ENCODE peak calls at places on chromosomes 1 and 21, in four cellular contexts. One of them, this sample, is unnamed.

GRCh38 chr1:202162418-202163280 is 2.2 kb upstream of the PTPN7 start:
- DNase-seq in thyroid gland: no peak
- DNase-seq in HCT116: no peak
- DNase-seq in body of pancreas: no peak
- DNase-seq in this sample: no peak

GRCh38 chr1:188140958-188141357 is 1312.2 kb downstream of the PLA2G4A start:
- DNase-seq in body of pancreas: no peak
- DNase-seq in thyroid gland: no peak
- DNase-seq in HCT116: no peak
- DNase-seq in this sample: no peak

GRCh38 chr1:241696172-241696814 is 44.2 kb downstream of the WDR64 start:
- DNase-seq in HCT116: no peak
- DNase-seq in body of pancreas: no peak
- DNase-seq in thyroid gland: no peak
- DNase-seq in this sample: no peak

GRCh38 chr1:22120469-22120790 is 22.5 kb downstream of the WNT4 start:
- DNase-seq in body of pancreas: no peak
- DNase-seq in thyroid gland: no peak
- DNase-seq in HCT116: no peak
- DNase-seq in this sample: no peak

GRCh38 chr1:109392788-109393580 is 4.7 kb downstream of the SORT1 start:
- DNase-seq in HCT116: no peak
- DNase-seq in thyroid gland: peak
- DNase-seq in body of pancreas: peak
- DNase-seq in this sample: peak

GRCh38 chr1:245684636-245685035 is 529.9 kb downstream of the KIF26B start:
- DNase-seq in body of pancreas: no peak
- DNase-seq in thyroid gland: no peak
- DNase-seq in HCT116: no peak
- DNase-seq in this sample: peak

GRCh38 chr1:201063190-201063544 is 39.7 kb upstream of the KIF21B start:
- DNase-seq in thyroid gland: no peak
- DNase-seq in HCT116: no peak
- DNase-seq in body of pancreas: no peak
- DNase-seq in this sample: no peak

GRCh38 chr1:72221811-72222210 is 60.5 kb downstream of the NEGR1 start:
- DNase-seq in thyroid gland: no peak
- DNase-seq in HCT116: no peak
- DNase-seq in body of pancreas: no peak
- DNase-seq in this sample: no peak

GRCh38 chr21:33455858-33456446 is 23.8 kb downstream of the TMEM50B start:
- DNase-seq in thyroid gland: no peak
- DNase-seq in HCT116: no peak
- DNase-seq in body of pancreas: no peak
- DNase-seq in this sample: no peak

GRCh38 chr1:41878495-41878894 is 40.2 kb downstream of the HIVEP3 start:
- DNase-seq in thyroid gland: no peak
- DNase-seq in body of pancreas: no peak
- DNase-seq in HCT116: no peak
- DNase-seq in this sample: no peak

GRCh38 chr1:6109688-6110087 is 64.0 kb downstream of the KCNAB2 start:
- DNase-seq in body of pancreas: no peak
- DNase-seq in thyroid gland: no peak
- DNase-seq in HCT116: no peak
- DNase-seq in this sample: no peak

GRCh38 chr1:160030657-160031367 is 978 bp downstream of the PIGM start:
- DNase-seq in thyroid gland: peak
- DNase-seq in HCT116: no peak
- DNase-seq in body of pancreas: peak
- DNase-seq in this sample: no peak

GRCh38 chr1:187641015-187641414 is 812.3 kb downstream of the PLA2G4A start:
- DNase-seq in thyroid gland: no peak
- DNase-seq in HCT116: no peak
- DNase-seq in body of pancreas: no peak
- DNase-seq in this sample: no peak

GRCh38 chr1:202210370-202210769 is 16.8 kb downstream of the LGR6 start:
- DNase-seq in body of pancreas: no peak
- DNase-seq in HCT116: no peak
- DNase-seq in thyroid gland: peak
- DNase-seq in this sample: no peak

GRCh38 chr1:113898243-113898814 is 6.3 kb downstream of the AP4B1 start:
- DNase-seq in body of pancreas: no peak
- DNase-seq in thyroid gland: no peak
- DNase-seq in HCT116: no peak
- DNase-seq in this sample: no peak

GRCh38 chr1:246146811-246147210 is 360.3 kb downstream of the SMYD3 start:
- DNase-seq in body of pancreas: no peak
- DNase-seq in thyroid gland: no peak
- DNase-seq in HCT116: no peak
- DNase-seq in this sample: no peak

GRCh38 chr21:24375201-24375600 is 1232.1 kb downstream of the MRPL39 start:
- DNase-seq in body of pancreas: peak
- DNase-seq in HCT116: no peak
- DNase-seq in thyroid gland: peak
- DNase-seq in this sample: no peak

GRCh38 chr1:87787551-87787950 is 458.9 kb downstream of the LMO4 start:
- DNase-seq in thyroid gland: no peak
- DNase-seq in HCT116: no peak
- DNase-seq in body of pancreas: no peak
- DNase-seq in this sample: no peak

GRCh38 chr1:155307247-155307740 is 1.4 kb upstream of the FDPS start:
- DNase-seq in HCT116: no peak
- DNase-seq in thyroid gland: no peak
- DNase-seq in body of pancreas: no peak
- DNase-seq in this sample: no peak

DNA sequence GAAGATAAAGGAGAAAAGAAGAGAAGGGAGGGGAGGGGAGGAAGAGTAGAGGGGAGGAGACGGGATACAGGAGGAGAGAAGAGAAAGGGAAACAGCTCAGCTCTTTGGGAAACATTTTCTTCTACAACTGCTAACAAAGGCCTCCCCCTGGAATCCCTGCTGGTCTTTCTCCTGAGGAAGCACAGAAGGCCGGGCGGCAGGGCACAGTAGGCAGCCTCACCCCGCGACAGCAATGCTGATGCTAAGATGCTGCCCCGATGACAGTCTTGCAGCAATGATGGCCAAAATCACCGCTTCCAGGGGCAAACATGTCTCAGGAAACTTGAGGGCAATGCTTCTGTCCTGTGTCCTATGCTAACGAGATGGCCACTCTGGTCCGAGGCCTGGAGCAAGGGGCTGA is 5.2 kb downstream of the KIAA2013 start:
- DNase-seq in body of pancreas: no peak
- DNase-seq in thyroid gland: no peak
- DNase-seq in HCT116: no peak
- DNase-seq in this sample: no peak
- H3K27ac ChIP-seq in body of pancreas: no peak
- H3K27ac ChIP-seq in thyroid gland: no peak
- H3K27ac ChIP-seq in HCT116: no peak
- H3K27ac ChIP-seq in this sample: no peak

GRCh38 chr1:31368611-31369107 is 4.2 kb downstream of the FABP3 start:
- DNase-seq in body of pancreas: no peak
- DNase-seq in thyroid gland: peak
- DNase-seq in HCT116: no peak
- DNase-seq in this sample: peak
- H3K27ac ChIP-seq in body of pancreas: peak
- H3K27ac ChIP-seq in thyroid gland: peak
- H3K27ac ChIP-seq in HCT116: no peak
- H3K27ac ChIP-seq in this sample: peak

DNA sequence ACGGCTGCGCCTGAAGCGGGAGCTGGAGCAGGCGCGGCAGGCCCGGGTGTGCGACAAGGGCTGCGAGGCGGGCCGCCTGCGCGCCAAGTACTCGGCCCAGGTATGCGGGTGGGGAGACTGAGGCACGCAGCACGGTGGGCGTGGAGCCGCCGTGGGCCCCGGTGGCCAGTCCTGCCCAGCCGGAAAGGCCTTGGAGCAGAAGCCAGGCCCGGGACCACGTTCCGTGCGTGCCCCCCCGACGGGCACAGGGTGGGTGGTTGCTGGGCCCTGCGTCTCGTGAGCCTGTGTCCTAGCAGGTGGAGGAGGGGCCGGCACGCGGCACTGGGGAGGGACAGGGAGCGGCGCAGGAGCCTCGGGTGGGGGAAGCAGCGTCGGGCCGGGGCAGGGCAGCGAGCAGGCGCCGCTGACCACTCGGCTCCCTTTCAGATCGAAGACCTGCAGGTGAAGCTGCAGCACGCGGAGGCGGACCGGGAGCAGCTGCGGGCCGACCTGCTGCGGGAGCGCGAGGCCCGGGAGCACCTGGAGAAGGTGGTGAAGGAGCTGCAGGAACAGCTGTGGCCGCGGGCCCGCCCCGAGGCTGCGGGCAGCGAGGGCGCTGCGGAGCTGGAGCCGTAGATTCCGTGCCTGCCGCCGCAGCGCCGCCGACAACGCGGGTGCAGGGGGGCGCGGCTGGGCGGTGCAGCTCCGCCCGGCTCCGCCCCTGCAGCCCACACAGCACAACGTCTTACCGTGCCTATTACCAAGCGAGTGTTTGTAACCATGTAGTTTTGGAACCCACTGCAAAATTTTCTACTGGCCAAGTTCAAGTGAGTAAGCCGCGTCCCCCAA is 78.2 kb downstream of the SKI start:
- DNase-seq in body of pancreas: no peak
- DNase-seq in thyroid gland: no peak
- DNase-seq in HCT116: no peak
- DNase-seq in this sample: no peak
- H3K27ac ChIP-seq in body of pancreas: no peak
- H3K27ac ChIP-seq in thyroid gland: no peak
- H3K27ac ChIP-seq in HCT116: no peak
- H3K27ac ChIP-seq in this sample: peak

GRCh38 chr1:31376374-31377134 is 3.7 kb upstream of the FABP3 start:
- DNase-seq in HCT116: no peak
- DNase-seq in body of pancreas: no peak
- DNase-seq in thyroid gland: no peak
- DNase-seq in this sample: no peak
- H3K27ac ChIP-seq in HCT116: no peak
- H3K27ac ChIP-seq in body of pancreas: no peak
- H3K27ac ChIP-seq in thyroid gland: no peak
- H3K27ac ChIP-seq in this sample: no peak

GRCh38 chr1:207822602-207823451 is 71.0 kb downstream of the CD46 start:
- DNase-seq in HCT116: no peak
- DNase-seq in body of pancreas: peak
- DNase-seq in thyroid gland: peak
- DNase-seq in this sample: peak

GRCh38 chr1:207823531-207823879 is 71.7 kb downstream of the CD46 start:
- DNase-seq in body of pancreas: no peak
- DNase-seq in thyroid gland: no peak
- DNase-seq in HCT116: no peak
- DNase-seq in this sample: no peak

GRCh38 chr1:207820568-207821463 is 69.0 kb downstream of the CD46 start:
- DNase-seq in HCT116: no peak
- DNase-seq in body of pancreas: peak
- DNase-seq in thyroid gland: no peak
- DNase-seq in this sample: no peak

GRCh38 chr1:207822124-207822601 is 70.3 kb downstream of the CD46 start:
- DNase-seq in body of pancreas: no peak
- DNase-seq in thyroid gland: no peak
- DNase-seq in HCT116: no peak
- DNase-seq in this sample: no peak

GRCh38 chr1:207821464-207822045 is 69.7 kb downstream of the CD46 start:
- DNase-seq in thyroid gland: no peak
- DNase-seq in HCT116: no peak
- DNase-seq in body of pancreas: peak
- DNase-seq in this sample: no peak
- H3K27ac ChIP-seq in thyroid gland: peak
- H3K27ac ChIP-seq in HCT116: no peak
- H3K27ac ChIP-seq in body of pancreas: peak
- H3K27ac ChIP-seq in this sample: peak

GRCh38 chr1:51870603-51871350 is 7.8 kb downstream of the NRDC start:
- DNase-seq in body of pancreas: no peak
- DNase-seq in HCT116: no peak
- DNase-seq in thyroid gland: no peak
- DNase-seq in this sample: no peak

GRCh38 chr1:51875291-51875772 is 3.2 kb downstream of the NRDC start:
- DNase-seq in thyroid gland: no peak
- DNase-seq in body of pancreas: no peak
- DNase-seq in HCT116: no peak
- DNase-seq in this sample: no peak

GRCh38 chr1:51875836-51876235 is 2.7 kb downstream of the NRDC start:
- DNase-seq in HCT116: no peak
- DNase-seq in body of pancreas: no peak
- DNase-seq in thyroid gland: no peak
- DNase-seq in this sample: no peak

GRCh38 chr1:51867479-51868232 is 10.9 kb downstream of the NRDC start:
- DNase-seq in HCT116: no peak
- DNase-seq in thyroid gland: no peak
- DNase-seq in body of pancreas: no peak
- DNase-seq in this sample: no peak

GRCh38 chr1:51871351-51871975 is 7.1 kb downstream of the NRDC start:
- DNase-seq in HCT116: no peak
- DNase-seq in thyroid gland: no peak
- DNase-seq in body of pancreas: no peak
- DNase-seq in this sample: no peak
- H3K27ac ChIP-seq in HCT116: no peak
- H3K27ac ChIP-seq in thyroid gland: no peak
- H3K27ac ChIP-seq in body of pancreas: no peak
- H3K27ac ChIP-seq in this sample: no peak

DNA sequence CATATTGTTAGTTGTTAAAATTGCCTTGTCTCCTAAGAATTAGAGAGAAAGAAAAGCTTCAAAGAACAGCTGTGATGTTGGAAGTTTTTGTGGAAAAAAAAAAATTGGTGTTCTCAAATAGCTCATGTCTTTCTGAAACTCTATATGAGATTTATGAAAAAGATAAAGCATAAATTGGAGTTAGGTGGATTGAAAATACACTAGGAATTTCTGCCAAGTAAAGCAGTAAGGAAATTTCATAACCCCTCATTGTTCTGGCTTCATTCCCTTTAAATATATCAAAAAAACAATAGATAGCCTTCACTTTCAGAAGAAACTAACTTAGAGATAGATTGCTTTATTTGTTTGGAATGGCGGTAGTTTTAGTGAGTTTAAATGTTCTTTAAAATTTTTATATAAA is 274.0 kb upstream of the ADAMTS5 start:
- DNase-seq in body of pancreas: no peak
- DNase-seq in thyroid gland: no peak
- DNase-seq in HCT116: no peak
- DNase-seq in this sample: no peak
- H3K27ac ChIP-seq in body of pancreas: no peak
- H3K27ac ChIP-seq in thyroid gland: no peak
- H3K27ac ChIP-seq in HCT116: no peak
- H3K27ac ChIP-seq in this sample: no peak

This sample was measured in stomach.